ENCODE peak calls at places on chromosomes 5 and 9, in eight cellular contexts. M, J, I, W, R, U, T and L are unnamed samples.

GRCh38 chr5:314676-315487 is 6.6 kb upstream of the AHRR start:
- DNase-seq in J (no peak), W (peak), U (no peak), I (no peak), M (no peak), R (no peak), T (no peak), L (no peak)

GRCh38 chr5:74272019-74272775 is 368.3 kb downstream of the ENC1 start:
- DNase-seq in I (no peak), R (no peak), W (no peak), M (no peak), J (no peak), U (no peak), T (no peak), L (no peak)

GRCh38 chr5:80915716-80916115 is 44.4 kb upstream of the RASGRF2 start:
- DNase-seq in T (no peak), I (no peak), W (no peak), R (peak), M (peak), U (no peak), J (no peak), L (no peak)

GRCh38 chr9:13621871-13622564 is 342.5 kb upstream of the MPDZ start:
- DNase-seq in R (no peak), T (no peak), I (no peak), M (no peak), J (no peak), W (no peak), U (no peak), L (no peak)

GRCh38 chr9:76302947-76303550 is 91.2 kb downstream of the RFK start:
- DNase-seq in M (no peak), T (no peak), W (peak), U (peak), I (no peak), J (no peak), R (peak), L (no peak)

GRCh38 chr5:72836810-72837209 is 20.3 kb downstream of the TNPO1 start:
- DNase-seq in I (no peak), J (no peak), W (no peak), U (no peak), R (no peak), T (no peak), M (no peak), L (no peak)

GRCh38 chr9:12933957-12934356 is 159.1 kb downstream of the LURAP1L start:
- DNase-seq in R (peak), J (no peak), U (no peak), I (no peak), M (no peak), W (no peak), T (no peak), L (no peak)

GRCh38 chr5:40689442-40689841 is 9.7 kb downstream of the PTGER4 start:
- DNase-seq in T (no peak), W (no peak), U (no peak), J (no peak), I (peak), R (peak), M (no peak), L (peak)

GRCh38 chr5:145825751-145826180 is 9.4 kb downstream of the PRELID2 start:
- DNase-seq in R (peak), U (peak), I (no peak), T (no peak), M (no peak), W (peak), J (no peak), L (no peak)

GRCh38 chr9:16559418-16560188 is 310.9 kb downstream of the BNC2 start:
- DNase-seq in W (peak), I (no peak), J (no peak), T (no peak), M (no peak), U (peak), R (no peak), L (no peak)

GRCh38 chr5:76378355-76378754 is 24.7 kb upstream of the IQGAP2 start:
- DNase-seq in T (no peak), W (no peak), R (no peak), I (no peak), M (no peak), J (no peak), U (no peak), L (no peak)